ENCODE peak calls at places on chromosomes 6 and 20, in five cellular contexts. H is WTC11, M is posterior vena cava, V is B cell, D is mammary epithelial cell. A is an unnamed sample.

GRCh38 chr6:113953346-113953745 is 17.6 kb downstream of the HDAC2 start:
- DNase-seq in D (peak; percentile 5), M (no peak), H (no peak), V (no peak), A (no peak)

GRCh38 chr6:31359556-31359955 is 2.6 kb upstream of the HLA-B start:
- DNase-seq in H (no peak), M (no peak), D (no peak), V (no peak), A (no peak)

GRCh38 chr20:19626896-19627295 is 131.2 kb upstream of the RIN2 start:
- DNase-seq in M (no peak), D (no peak), V (no peak), H (no peak), A (no peak)

GRCh38 chr20:37437676-37438075 is 83.4 kb upstream of the NNAT start:
- DNase-seq in M (peak; percentile 56), D (no peak), H (no peak), V (no peak), A (no peak)

GRCh38 chr6:86407128-86407527 is 530.2 kb upstream of the HTR1E start:
- DNase-seq in V (no peak), D (no peak), M (no peak), H (no peak), A (peak; percentile 6)

GRCh38 chr20:25289886-25290597 is 42.2 kb downstream of the PYGB start:
- DNase-seq in V (no peak), H (no peak), D (no peak), M (peak; percentile 65), A (no peak)

GRCh38 chr20:21006611-21007010 is 99.5 kb downstream of the LINC00237 start:
- DNase-seq in D (peak; percentile 55), H (no peak), V (no peak), M (no peak), A (no peak)

GRCh38 chr6:41878961-41879405 is 16.2 kb downstream of the USP49 start:
- DNase-seq in H (no peak), D (no peak), V (no peak), M (no peak), A (no peak)

GRCh38 chr20:17822039-17822438 is 122.3 kb downstream of the BANF2 start:
- DNase-seq in V (no peak), M (peak; percentile 14), H (no peak), D (no peak), A (no peak)

GRCh38 chr6:35493307-35493983 is 3.4 kb downstream of the TEAD3 start:
- DNase-seq in D (no peak), M (no peak), H (no peak), V (no peak), A (no peak)

GRCh38 chr6:75775219-75775618 is 26.2 kb downstream of the MYO6 start:
- DNase-seq in D (no peak), H (no peak), V (no peak), M (no peak), A (no peak)

GRCh38 chr6:121442591-121442990 is 7.1 kb downstream of the GJA1 start:
- DNase-seq in D (no peak), M (no peak), V (no peak), H (no peak), A (no peak)

GRCh38 chr6:141401851-141402250 is 730.9 kb upstream of the GJE1 start:
- DNase-seq in D (no peak), M (no peak), H (no peak), V (no peak), A (no peak)

GRCh38 chr6:127637830-127638229 is 60.9 kb downstream of the C6orf58 start:
- DNase-seq in V (no peak), M (no peak), H (no peak), D (no peak), A (no peak)

GRCh38 chr6:45116714-45117410 is 211.3 kb upstream of the RUNX2 start:
- DNase-seq in V (no peak), H (no peak), D (peak; percentile 41), M (no peak), A (no peak)

GRCh38 chr6:141580988-141581387 is 551.7 kb upstream of the GJE1 start:
- DNase-seq in D (peak; percentile 56), M (no peak), H (no peak), V (no peak), A (no peak)

A was measured in head of caudate nucleus.